ENCODE peak calls at places on chromosomes 2 and 18, in five cellular contexts. J is heart left ventricle, E is cardiac muscle cell, S is fibroblast of the aortic adventitia, D is fibroblast of lung. V is an unnamed sample.

GRCh38 chr2:134783912-134784311 is 54.5 kb upstream of the ACMSD start:
- DNase-seq in J (no peak), E (no peak), S (no peak), D (no peak), V (no peak)

GRCh38 chr18:71115261-71115660 is 826.4 kb downstream of the SOCS6 start:
- DNase-seq in J (no peak), E (peak; percentile 17), S (no peak), D (no peak), V (no peak)

GRCh38 chr18:6284300-6284699 is 130.4 kb downstream of the L3MBTL4 start:
- DNase-seq in J (no peak), E (no peak), S (no peak), D (no peak), V (no peak)

GRCh38 chr18:57909620-57910019 is 106.5 kb upstream of the ATP8B1 start:
- DNase-seq in J (no peak), E (peak; percentile 7), S (peak; percentile 28), D (peak; percentile 68), V (no peak)

GRCh38 chr18:70781860-70782453 is 493.1 kb downstream of the SOCS6 start:
- DNase-seq in J (peak; percentile 21), E (peak; percentile 65), S (peak; percentile 60), D (peak; percentile 4), V (no peak)

GRCh38 chr2:141498561-141498960 is 632.3 kb downstream of the LRP1B start:
- DNase-seq in J (no peak), E (no peak), S (no peak), D (peak; percentile 80), V (no peak)

GRCh38 chr2:31642707-31643106 is 62.0 kb upstream of the SRD5A2 start:
- DNase-seq in J (no peak), E (no peak), S (no peak), D (no peak), V (no peak)

GRCh38 chr2:241268716-241269445 is 46.6 kb downstream of the HDLBP start:
- DNase-seq in J (peak; percentile 5), E (no peak), S (peak; percentile 29), D (peak; percentile 39), V (no peak)

GRCh38 chr2:56121995-56122394 is 61.8 kb upstream of the CCDC85A start:
- DNase-seq in J (no peak), E (no peak), S (no peak), D (no peak), V (no peak)

GRCh38 chr2:86596118-86596517 is 27.5 kb downstream of the RNF103 start:
- DNase-seq in J (no peak), E (no peak), S (peak; percentile 18), D (no peak), V (no peak)

GRCh38 chr2:3628800-3629199 is 29.2 kb upstream of the ALLC start:
- DNase-seq in J (peak; percentile 18), E (peak; percentile 9), S (no peak), D (no peak), V (no peak)

GRCh38 chr2:221153226-221153625 is 418.9 kb downstream of the EPHA4 start:
- DNase-seq in J (no peak), E (no peak), S (no peak), D (no peak), V (no peak)

GRCh38 chr18:37852464-37852863 is 286.9 kb upstream of the CELF4 start:
- DNase-seq in J (no peak), E (no peak), S (no peak), D (no peak), V (no peak)

GRCh38 chr18:2891526-2892431 is 45.0 kb downstream of the EMILIN2 start:
- DNase-seq in J (no peak), E (no peak), S (no peak), D (peak; percentile 15), V (no peak)

GRCh38 chr2:193334401-193334800 is 1139.7 kb upstream of the TMEFF2 start:
- DNase-seq in J (no peak), E (no peak), S (no peak), D (no peak), V (no peak)

GRCh38 chr2:24435391-24436316 is 55.4 kb upstream of the NCOA1 start:
- DNase-seq in J (peak; percentile 85), E (peak; percentile 88), S (peak; percentile 74), D (peak; percentile 64), V (peak; percentile 10)

GRCh38 chr2:45344071-45344470 is 267.0 kb downstream of the SRBD1 start:
- DNase-seq in J (no peak), E (no peak), S (no peak), D (no peak), V (no peak)

GRCh38 chr2:56244911-56245530 is 61.2 kb downstream of the CCDC85A start:
- DNase-seq in J (no peak), E (no peak), S (peak; percentile 9), D (peak; percentile 66), V (no peak)

GRCh38 chr2:80231421-80231820 is 73.1 kb downstream of the LRRTM1 start:
- DNase-seq in J (no peak), E (no peak), S (no peak), D (no peak), V (no peak)

GRCh38 chr2:201255468-201255867 is 4.9 kb upstream of the CASP8 start:
- DNase-seq in J (no peak), E (no peak), S (peak; percentile 50), D (no peak), V (no peak)

GRCh38 chr2:196101325-196101981 is 32.8 kb upstream of the DNAH7 start:
- DNase-seq in J (no peak), E (peak; percentile 43), S (peak; percentile 87), D (peak; percentile 77), V (no peak)

GRCh38 chr18:23998811-23999210 is 15.7 kb upstream of the TTC39C start:
- DNase-seq in J (no peak), E (no peak), S (peak; percentile 25), D (peak; percentile 33), V (no peak)

GRCh38 chr2:200950378-200950777 is 13.1 kb downstream of the ORC2 start:
- DNase-seq in J (no peak), E (no peak), S (no peak), D (no peak), V (no peak)

GRCh38 chr18:356763-357162 is 88.9 kb upstream of the THOC1 start:
- DNase-seq in J (no peak), E (no peak), S (no peak), D (no peak), V (no peak)

GRCh38 chr2:50401772-50402653 is 629.9 kb downstream of the NRXN1 start:
- DNase-seq in J (peak; percentile 17), E (peak; percentile 73), S (peak; percentile 33), D (peak; percentile 50), V (no peak)

GRCh38 chr2:23420840-23421476 is 36.0 kb downstream of the KLHL29 start:
- DNase-seq in J (peak; percentile 10), E (no peak), S (no peak), D (no peak), V (no peak)

GRCh38 chr2:64797881-64798590 is 144.3 kb upstream of the SERTAD2 start:
- DNase-seq in J (no peak), E (peak; percentile 41), S (peak; percentile 55), D (peak; percentile 92), V (no peak)

GRCh38 chr2:134572996-134573395 is 145.8 kb downstream of the TMEM163 start:
- DNase-seq in J (no peak), E (no peak), S (no peak), D (no peak), V (no peak)

GRCh38 chr18:35143615-35144596 is 96.9 kb upstream of the ZNF397 start:
- DNase-seq in J (peak; percentile 52), E (peak; percentile 72), S (peak; percentile 74), D (peak; percentile 43), V (peak; percentile 22)

GRCh38 chr2:230582851-230583283 is 129.8 kb upstream of the CAB39 start:
- DNase-seq in J (no peak), E (no peak), S (no peak), D (peak; percentile 72), V (no peak)

GRCh38 chr2:8352989-8353388 is 328.9 kb upstream of the ID2 start:
- DNase-seq in J (no peak), E (no peak), S (no peak), D (no peak), V (no peak)

DNA sequence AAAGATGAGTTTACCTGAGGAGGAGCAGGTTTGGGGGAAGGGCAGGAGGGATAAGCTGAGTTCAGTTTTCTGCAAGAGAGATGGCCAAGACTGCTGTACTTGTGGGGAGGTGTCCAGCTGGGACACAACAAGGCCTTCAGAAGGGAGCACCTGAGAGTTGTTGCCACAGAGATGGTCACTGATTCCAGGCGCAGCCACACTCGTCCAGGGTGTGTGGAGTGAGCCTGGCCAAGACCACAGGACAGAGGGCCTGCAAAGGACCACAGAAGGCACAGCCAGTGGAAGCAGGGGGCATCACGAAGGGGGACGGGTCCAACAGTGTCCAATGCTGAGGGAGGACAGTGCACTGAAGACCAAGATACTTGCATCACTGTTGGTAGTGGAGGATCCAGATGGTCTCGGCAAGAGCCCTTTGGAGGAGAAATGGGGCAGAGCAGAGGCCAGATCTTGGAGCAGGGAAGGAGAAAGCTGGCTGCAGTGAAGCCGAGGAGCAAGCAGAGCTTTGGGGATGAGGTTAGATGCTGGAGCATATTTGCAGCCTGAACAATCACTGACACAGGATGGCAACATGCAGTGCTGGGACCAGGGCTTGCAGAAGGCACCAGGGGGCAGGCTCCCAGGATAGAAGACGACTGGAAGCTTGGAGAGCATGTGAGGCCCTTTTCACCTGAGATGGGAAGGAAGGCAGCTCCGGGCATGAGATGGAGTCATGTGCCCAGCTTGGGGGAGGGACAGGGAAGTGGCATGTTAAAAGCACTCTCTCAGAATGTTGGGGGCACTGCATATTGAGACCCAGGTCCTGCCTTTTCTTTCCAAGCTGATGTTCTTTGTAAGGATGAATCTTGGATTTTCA is 214.0 kb downstream of the CYP26B1 start:
- DNase-seq in J (no peak), E (peak; percentile 67), S (peak; percentile 66), D (peak; percentile 33), V (no peak)
- TF ChIP-seq CTCF in J (no peak), E (peak; percentile 47), S (peak; percentile 46), D (no peak), V (peak; percentile 54)

GRCh38 chr18:30086351-30086750 is 956.2 kb downstream of the DSC3 start:
- DNase-seq in J (no peak), E (no peak), S (no peak), D (no peak), V (no peak)

GRCh38 chr18:30081122-30081521 is 961.4 kb downstream of the DSC3 start:
- DNase-seq in J (no peak), E (no peak), S (no peak), D (no peak), V (no peak)
- TF ChIP-seq CTCF in J (no peak), E (no peak), S (no peak), D (no peak), V (no peak)

DNA sequence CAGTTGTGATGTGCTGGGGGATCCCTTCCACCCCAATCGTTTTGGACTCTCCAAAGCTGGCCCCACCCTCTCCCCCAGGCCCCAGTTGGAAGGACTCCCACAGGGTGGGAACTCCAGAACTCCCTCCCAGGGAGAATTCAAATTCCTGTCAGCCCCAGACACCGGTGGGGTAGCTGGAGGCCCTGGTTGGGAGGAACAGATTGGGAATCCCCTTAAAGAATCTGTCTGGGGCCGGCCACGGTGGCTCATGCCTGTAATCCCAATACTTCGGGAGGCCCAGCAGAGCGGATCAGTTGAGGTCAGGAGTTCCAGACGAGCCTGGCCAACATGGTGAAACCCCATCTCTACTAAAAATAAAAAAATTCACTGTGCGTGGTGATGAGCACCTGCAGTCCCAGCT is 155.5 kb downstream of the ANKRD36C start:
- DNase-seq in J (no peak), E (no peak), S (no peak), D (no peak), V (no peak)
- TF ChIP-seq CTCF in J (no peak), E (no peak), S (no peak), D (no peak), V (no peak)

GRCh38 chr2:156124458-156124857 is 208.1 kb downstream of the NR4A2 start:
- DNase-seq in J (no peak), E (no peak), S (no peak), D (no peak), V (no peak)
- TF ChIP-seq CTCF in J (no peak), E (no peak), S (no peak), D (no peak), V (no peak)

V was measured in AG09319.